ENCODE peak calls at places on chromosomes 5 and 9, in four cellular contexts. One of them, this sample, is unnamed.

GRCh38 chr5:164741376-164741775 is 1236.0 kb downstream of the MAT2B start:
- DNase-seq in ovary: no peak
- DNase-seq in neural progenitor cell: no peak
- DNase-seq in A549: no peak
- DNase-seq in this sample: no peak

GRCh38 chr5:137791803-137792202 is 37.6 kb upstream of the HNRNPA0 start:
- DNase-seq in ovary: no peak
- DNase-seq in neural progenitor cell: no peak
- DNase-seq in A549: peak; percentile 5
- DNase-seq in this sample: no peak

GRCh38 chr5:96664669-96665068 is 2.5 kb downstream of the CAST start:
- DNase-seq in ovary: no peak
- DNase-seq in neural progenitor cell: no peak
- DNase-seq in A549: no peak
- DNase-seq in this sample: peak; percentile 77

GRCh38 chr5:122156724-122157325 is 27.5 kb downstream of the ZNF474 start:
- DNase-seq in ovary: no peak
- DNase-seq in neural progenitor cell: peak; percentile 51
- DNase-seq in A549: peak; percentile 43
- DNase-seq in this sample: no peak

GRCh38 chr5:82356808-82357671 is 78.9 kb upstream of the RPS23 start:
- DNase-seq in ovary: peak; percentile 74
- DNase-seq in neural progenitor cell: no peak
- DNase-seq in A549: peak; percentile 85
- DNase-seq in this sample: peak; percentile 70

GRCh38 chr5:177494356-177495195 is 2.8 kb downstream of the PDLIM7 start:
- DNase-seq in ovary: peak; percentile 65
- DNase-seq in neural progenitor cell: peak; percentile 55
- DNase-seq in A549: peak; percentile 82
- DNase-seq in this sample: peak; percentile 38

GRCh38 chr5:143074414-143074996 is 304.3 kb downstream of the ARHGAP26 start:
- DNase-seq in ovary: no peak
- DNase-seq in neural progenitor cell: no peak
- DNase-seq in A549: no peak
- DNase-seq in this sample: no peak

GRCh38 chr5:91212336-91213092 is 170.6 kb downstream of the ARRDC3 start:
- DNase-seq in ovary: peak; percentile 15
- DNase-seq in neural progenitor cell: no peak
- DNase-seq in A549: peak; percentile 29
- DNase-seq in this sample: peak; percentile 4

GRCh38 chr9:70049236-70049635 is 5.6 kb downstream of the MAMDC2 start:
- DNase-seq in ovary: peak; percentile 84
- DNase-seq in neural progenitor cell: no peak
- DNase-seq in A549: no peak
- DNase-seq in this sample: no peak

GRCh38 chr5:87413116-87413645 is 451 bp upstream of the CCNH start:
- DNase-seq in ovary: no peak
- DNase-seq in neural progenitor cell: peak; percentile 6
- DNase-seq in A549: no peak
- DNase-seq in this sample: no peak

GRCh38 chr9:72576087-72576486 is 54.7 kb downstream of the TMC1 start:
- DNase-seq in ovary: no peak
- DNase-seq in neural progenitor cell: no peak
- DNase-seq in A549: no peak
- DNase-seq in this sample: no peak

GRCh38 chr9:72583370-72583769 is 62.0 kb downstream of the TMC1 start:
- DNase-seq in ovary: no peak
- DNase-seq in neural progenitor cell: no peak
- DNase-seq in A549: no peak
- DNase-seq in this sample: no peak

GRCh38 chr9:72579190-72579589 is 57.8 kb downstream of the TMC1 start:
- DNase-seq in ovary: no peak
- DNase-seq in neural progenitor cell: no peak
- DNase-seq in A549: peak; percentile 76
- DNase-seq in this sample: peak; percentile 92

GRCh38 chr9:72577212-72577753 is 55.9 kb downstream of the TMC1 start:
- DNase-seq in ovary: no peak
- DNase-seq in neural progenitor cell: no peak
- DNase-seq in A549: peak; percentile 83
- DNase-seq in this sample: peak; percentile 58

GRCh38 chr9:72579880-72580570 is 58.6 kb downstream of the TMC1 start:
- DNase-seq in ovary: no peak
- DNase-seq in neural progenitor cell: no peak
- DNase-seq in A549: no peak
- DNase-seq in this sample: peak; percentile 76
- H3K4me1 ChIP-seq in ovary: peaks cover 6% of the 10 kb centered on the region
- H3K4me1 ChIP-seq in neural progenitor cell: no peaks in the 10 kb centered on the region
- H3K4me1 ChIP-seq in A549: peaks cover 67% of the 10 kb centered on the region
- H3K4me1 ChIP-seq in this sample: no peaks in the 10 kb centered on the region

GRCh38 chr5:150585781-150586461 is 54.5 kb upstream of the SYNPO start:
- DNase-seq in ovary: no peak
- DNase-seq in neural progenitor cell: no peak
- DNase-seq in A549: no peak
- DNase-seq in this sample: peak; percentile 98

GRCh38 chr5:150587016-150587415 is 53.4 kb upstream of the SYNPO start:
- DNase-seq in ovary: no peak
- DNase-seq in neural progenitor cell: no peak
- DNase-seq in A549: no peak
- DNase-seq in this sample: no peak

GRCh38 chr5:150582281-150582791 is 58.1 kb upstream of the SYNPO start:
- DNase-seq in ovary: peak; percentile 87
- DNase-seq in neural progenitor cell: peak; percentile 59
- DNase-seq in A549: no peak
- DNase-seq in this sample: peak; percentile 92

GRCh38 chr5:150583541-150584225 is 56.8 kb upstream of the SYNPO start:
- DNase-seq in ovary: no peak
- DNase-seq in neural progenitor cell: no peak
- DNase-seq in A549: no peak
- DNase-seq in this sample: no peak

DNA sequence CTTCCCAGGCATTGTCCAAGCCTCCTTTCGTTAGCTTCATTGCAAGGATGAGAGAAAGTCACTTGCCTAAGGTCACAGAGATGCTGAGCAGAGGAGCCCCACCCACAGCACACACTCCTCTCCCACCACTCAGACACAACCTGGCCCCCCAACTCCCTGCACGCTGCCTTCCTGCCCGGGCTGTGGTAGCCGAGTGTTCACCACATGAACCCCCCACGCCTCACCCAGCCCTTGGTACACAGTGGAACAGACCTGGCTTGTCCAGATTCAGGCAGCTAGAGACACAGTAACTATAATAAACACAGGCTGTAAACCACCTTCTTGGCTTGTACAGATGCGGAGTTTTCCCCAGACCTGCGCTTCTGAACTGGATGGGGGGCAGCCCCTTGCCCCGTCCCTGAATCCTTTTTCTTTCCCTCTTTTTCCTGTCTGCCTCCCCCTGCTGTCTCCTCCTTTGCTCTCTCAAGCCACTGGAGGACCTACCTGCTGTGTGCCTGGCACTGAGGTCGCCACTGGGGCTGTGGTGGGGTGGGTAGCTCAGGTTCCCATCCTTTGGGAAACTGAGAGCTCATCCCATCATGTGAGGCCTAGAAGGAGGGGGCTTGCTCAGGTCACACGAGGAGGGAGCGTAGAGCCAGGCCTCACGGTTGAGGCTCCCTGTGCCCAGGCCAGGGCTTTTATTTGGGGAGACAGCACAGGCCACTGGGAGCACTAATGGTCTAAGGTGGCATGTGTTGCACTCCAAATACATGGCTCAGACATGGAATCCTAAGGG is 55.7 kb upstream of the SYNPO start:
- DNase-seq in ovary: no peak
- DNase-seq in neural progenitor cell: no peak
- DNase-seq in A549: no peak
- DNase-seq in this sample: no peak
- H3K4me1 ChIP-seq in ovary: peaks cover 9% of the 10 kb centered on the region
- H3K4me1 ChIP-seq in neural progenitor cell: peaks cover 12% of the 10 kb centered on the region
- H3K4me1 ChIP-seq in A549: peaks cover 4% of the 10 kb centered on the region
- H3K4me1 ChIP-seq in this sample: peaks cover 8% of the 10 kb centered on the region

GRCh38 chr9:128124451-128124850 is 3.1 kb downstream of the PTGES2 start:
- DNase-seq in ovary: no peak
- DNase-seq in neural progenitor cell: no peak
- DNase-seq in A549: no peak
- DNase-seq in this sample: no peak

GRCh38 chr9:128123451-128124080 is 4.0 kb downstream of the PTGES2 start:
- DNase-seq in ovary: no peak
- DNase-seq in neural progenitor cell: no peak
- DNase-seq in A549: no peak
- DNase-seq in this sample: no peak

GRCh38 chr9:128124873-128125574 is 2.5 kb downstream of the PTGES2 start:
- DNase-seq in ovary: peak; percentile 66
- DNase-seq in neural progenitor cell: peak; percentile 76
- DNase-seq in A549: peak; percentile 80
- DNase-seq in this sample: peak; percentile 68

GRCh38 chr9:128127568-128127989 is at the start of gene PTGES2:
- DNase-seq in ovary: peak; percentile 75
- DNase-seq in neural progenitor cell: peak; percentile 89
- DNase-seq in A549: peak; percentile 88
- DNase-seq in this sample: peak; percentile 84

DNA sequence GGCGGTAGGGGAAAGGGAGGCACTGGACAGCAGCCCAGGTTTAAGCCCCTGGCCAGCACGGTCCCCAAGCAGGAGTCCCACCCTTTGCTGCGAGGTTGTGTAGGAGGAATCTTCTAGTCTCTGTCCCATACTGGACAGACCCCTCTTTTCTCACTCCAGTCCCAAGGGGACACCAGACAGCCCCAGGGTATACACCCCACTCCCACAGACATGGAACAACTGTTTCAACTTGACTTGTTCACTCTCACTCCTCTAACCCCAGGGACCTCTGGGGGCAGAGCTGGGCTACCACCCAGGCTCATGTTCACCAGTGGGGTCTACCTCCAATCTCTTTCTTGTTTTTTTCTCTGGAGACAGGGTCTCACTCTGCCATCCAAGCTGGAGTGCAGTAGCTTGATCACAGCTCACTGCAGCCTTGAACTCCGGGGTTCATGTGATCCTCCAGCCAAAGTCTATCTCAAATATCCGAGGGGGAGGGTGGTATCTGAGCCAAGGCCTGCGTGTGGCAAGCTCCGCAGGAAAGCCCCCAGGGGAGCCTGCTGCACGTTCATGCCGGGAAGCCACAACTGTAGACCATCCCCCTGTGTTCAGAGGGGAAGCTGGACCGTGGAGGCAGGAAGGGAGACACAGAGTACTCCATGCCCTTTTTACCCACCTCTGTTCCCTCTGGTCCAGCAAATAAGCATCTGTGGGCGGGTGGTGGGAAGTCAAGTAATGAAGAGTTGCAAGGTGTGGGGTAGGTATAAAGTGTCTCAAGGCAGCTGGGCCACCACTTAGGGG is 1.8 kb downstream of the PTGES2 start:
- DNase-seq in ovary: no peak
- DNase-seq in neural progenitor cell: no peak
- DNase-seq in A549: no peak
- DNase-seq in this sample: no peak
- H3K4me1 ChIP-seq in ovary: peaks cover 9% of the 10 kb centered on the region
- H3K4me1 ChIP-seq in neural progenitor cell: no peaks in the 10 kb centered on the region
- H3K4me1 ChIP-seq in A549: peaks cover 26% of the 10 kb centered on the region
- H3K4me1 ChIP-seq in this sample: no peaks in the 10 kb centered on the region

DNA sequence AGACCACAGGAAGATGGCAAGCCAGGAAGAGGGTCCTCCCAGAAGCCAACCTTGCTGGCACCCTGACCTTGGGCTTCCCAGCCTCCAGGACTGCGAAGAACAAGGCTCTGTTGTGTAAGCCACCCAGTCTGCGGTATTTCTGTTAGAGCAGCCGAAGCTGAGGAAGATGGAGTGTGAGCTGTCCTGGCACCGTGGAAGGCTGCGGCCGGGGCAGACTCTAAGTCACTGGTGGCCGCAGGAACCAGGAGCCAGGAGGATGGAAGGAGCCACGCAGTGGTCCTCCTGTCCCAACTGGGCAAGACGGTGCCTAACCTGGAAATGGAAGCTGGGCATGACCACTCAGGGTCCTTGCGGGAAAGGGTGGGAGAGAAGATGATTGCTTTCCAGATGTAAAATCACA is 89.1 kb downstream of the ZNF354C start:
- DNase-seq in ovary: no peak
- DNase-seq in neural progenitor cell: no peak
- DNase-seq in A549: no peak
- DNase-seq in this sample: no peak
- H3K4me1 ChIP-seq in ovary: no peaks in the 10 kb centered on the region
- H3K4me1 ChIP-seq in neural progenitor cell: no peaks in the 10 kb centered on the region
- H3K4me1 ChIP-seq in A549: no peaks in the 10 kb centered on the region
- H3K4me1 ChIP-seq in this sample: no peaks in the 10 kb centered on the region

GRCh38 chr5:36068751-36069281 is 2.1 kb upstream of the UGT3A2 start:
- DNase-seq in ovary: no peak
- DNase-seq in neural progenitor cell: no peak
- DNase-seq in A549: no peak
- DNase-seq in this sample: no peak

GRCh38 chr5:36079200-36079761 is 12.6 kb upstream of the UGT3A2 start:
- DNase-seq in ovary: no peak
- DNase-seq in neural progenitor cell: peak; percentile 65
- DNase-seq in A549: peak; percentile 62
- DNase-seq in this sample: peak; percentile 62

GRCh38 chr5:36070687-36071571 is 4.2 kb upstream of the UGT3A2 start:
- DNase-seq in ovary: no peak
- DNase-seq in neural progenitor cell: no peak
- DNase-seq in A549: no peak
- DNase-seq in this sample: peak; percentile 38

GRCh38 chr5:36078430-36078829 is 11.7 kb upstream of the UGT3A2 start:
- DNase-seq in ovary: no peak
- DNase-seq in neural progenitor cell: no peak
- DNase-seq in A549: no peak
- DNase-seq in this sample: no peak

GRCh38 chr5:36073595-36074216 is 7.0 kb upstream of the UGT3A2 start:
- DNase-seq in ovary: no peak
- DNase-seq in neural progenitor cell: peak; percentile 50
- DNase-seq in A549: peak; percentile 15
- DNase-seq in this sample: peak; percentile 2
- H3K4me1 ChIP-seq in ovary: peaks cover 2% of the 10 kb centered on the region
- H3K4me1 ChIP-seq in neural progenitor cell: peaks cover 6% of the 10 kb centered on the region
- H3K4me1 ChIP-seq in A549: no peaks in the 10 kb centered on the region
- H3K4me1 ChIP-seq in this sample: peaks cover 2% of the 10 kb centered on the region

DNA sequence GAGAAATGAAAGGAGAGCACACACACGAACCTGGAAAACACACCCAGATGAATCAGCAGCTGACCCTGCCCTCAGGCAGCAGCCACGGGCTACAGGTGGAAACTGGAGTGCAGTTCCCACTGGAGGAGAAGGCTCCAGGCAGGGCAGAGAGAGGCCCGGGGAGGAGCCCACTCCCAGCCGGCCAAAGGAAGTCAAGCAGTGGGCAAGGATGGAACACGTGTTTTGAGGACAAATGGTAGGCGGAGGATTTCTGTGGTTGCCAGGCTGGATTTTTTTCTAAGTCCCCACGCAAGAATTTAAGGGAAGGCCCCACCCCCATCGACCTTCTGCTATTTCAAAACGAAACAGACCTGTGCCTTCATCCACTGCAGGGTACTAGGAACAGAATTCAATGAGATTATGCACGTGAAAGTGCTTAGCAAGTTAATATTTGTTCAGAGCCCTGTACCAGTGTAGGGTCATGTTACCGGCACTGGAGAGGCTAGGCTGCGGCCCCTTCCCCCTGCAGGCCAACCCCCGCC is 6.8 kb downstream of the EPB41L4B start:
- DNase-seq in ovary: no peak
- DNase-seq in neural progenitor cell: no peak
- DNase-seq in A549: no peak
- DNase-seq in this sample: peak; percentile 81
- H3K4me1 ChIP-seq in ovary: peaks cover 12% of the 10 kb centered on the region
- H3K4me1 ChIP-seq in neural progenitor cell: peaks cover 32% of the 10 kb centered on the region
- H3K4me1 ChIP-seq in A549: peaks cover 94% of the 10 kb centered on the region
- H3K4me1 ChIP-seq in this sample: peaks cover 9% of the 10 kb centered on the region

GRCh38 chr5:117060099-117060498 is 485.5 kb upstream of the SEMA6A start:
- DNase-seq in ovary: no peak
- DNase-seq in neural progenitor cell: no peak
- DNase-seq in A549: no peak
- DNase-seq in this sample: no peak
- H3K4me1 ChIP-seq in ovary: no peaks in the 10 kb centered on the region
- H3K4me1 ChIP-seq in neural progenitor cell: peaks cover 16% of the 10 kb centered on the region
- H3K4me1 ChIP-seq in A549: no peaks in the 10 kb centered on the region
- H3K4me1 ChIP-seq in this sample: no peaks in the 10 kb centered on the region

This sample was measured in small intestine.